ENCODE peak calls at places on chromosomes 6 and 20, in six cellular contexts. F is astrocyte of the cerebellum, O is NCI-H1092, G is body of pancreas, R is H54, B is retina. Q is an unnamed sample.

GRCh38 chr6:82711992-82712788 is 348.6 kb downstream of the TPBG start:
- DNase-seq in F (peak; percentile 71), O (no peak), G (no peak), R (no peak), B (no peak), Q (no peak)

GRCh38 chr6:37561361-37561760 is 61.7 kb upstream of the CCDC167 start:
- DNase-seq in F (no peak), O (no peak), G (no peak), R (no peak), B (no peak), Q (no peak)

GRCh38 chr20:39376788-39377187 is 414.6 kb downstream of the DHX35 start:
- DNase-seq in F (no peak), O (no peak), G (no peak), R (no peak), B (no peak), Q (no peak)

GRCh38 chr6:33417127-33417902 is 592 bp downstream of the CUTA start:
- DNase-seq in F (peak; percentile 41), O (no peak), G (peak; percentile 29), R (peak; percentile 84), B (no peak), Q (peak; percentile 37)

GRCh38 chr6:250676-251075 is 41.6 kb upstream of the DUSP22 start:
- DNase-seq in F (no peak), O (no peak), G (no peak), R (no peak), B (no peak), Q (no peak)

GRCh38 chr20:25032065-25032477 is 25.9 kb downstream of the ACSS1 start:
- DNase-seq in F (no peak), O (no peak), G (no peak), R (no peak), B (no peak), Q (no peak)

GRCh38 chr6:133097208-133097607 is 143.9 kb upstream of the EYA4 start:
- DNase-seq in F (no peak), O (no peak), G (no peak), R (no peak), B (no peak), Q (no peak)

GRCh38 chr20:2816583-2817340 is 598 bp downstream of the TMEM239 start:
- DNase-seq in F (no peak), O (no peak), G (no peak), R (no peak), B (no peak), Q (no peak)

GRCh38 chr20:20561841-20562240 is 150.6 kb downstream of the RALGAPA2 start:
- DNase-seq in F (no peak), O (no peak), G (no peak), R (no peak), B (no peak), Q (no peak)

GRCh38 chr20:45444050-45444449 is 25.5 kb upstream of the WFDC2 start:
- DNase-seq in F (no peak), O (no peak), G (no peak), R (no peak), B (no peak), Q (no peak)

GRCh38 chr6:29720863-29721262 is 2.4 kb upstream of the HLA-F start:
- DNase-seq in F (no peak), O (no peak), G (no peak), R (no peak), B (no peak), Q (no peak)

GRCh38 chr20:63622096-63622495 is 4.8 kb downstream of the GMEB2 start:
- DNase-seq in F (no peak), O (no peak), G (no peak), R (no peak), B (no peak), Q (no peak)

GRCh38 chr6:83152913-83153312 is 40.2 kb downstream of the PGM3 start:
- DNase-seq in F (no peak), O (no peak), G (no peak), R (no peak), B (no peak), Q (no peak)

GRCh38 chr20:5078399-5078958 is 41.3 kb downstream of the PCNA start:
- DNase-seq in F (no peak), O (no peak), G (no peak), R (peak; percentile 72), B (no peak), Q (no peak)

GRCh38 chr6:148997863-148998262 is 251.0 kb downstream of the UST start:
- DNase-seq in F (peak; percentile 68), O (no peak), G (no peak), R (no peak), B (no peak), Q (no peak)

GRCh38 chr6:35449287-35449881 is 2.8 kb upstream of the FANCE start:
- DNase-seq in F (no peak), O (peak; percentile 58), G (peak; percentile 24), R (peak; percentile 72), B (peak; percentile 73), Q (peak; percentile 39)

GRCh38 chr6:36954262-36954931 is at the start of gene PI16:
- DNase-seq in F (no peak), O (no peak), G (no peak), R (no peak), B (no peak), Q (no peak)

GRCh38 chr6:76351275-76351674 is 278.8 kb upstream of the IMPG1 start:
- DNase-seq in F (no peak), O (no peak), G (peak; percentile 36), R (no peak), B (no peak), Q (no peak)

GRCh38 chr20:56195946-56196345 is 52.6 kb upstream of the MC3R start:
- DNase-seq in F (no peak), O (no peak), G (no peak), R (no peak), B (no peak), Q (no peak)

GRCh38 chr6:165220030-165220429 is 89.4 kb downstream of the C6orf118 start:
- DNase-seq in F (no peak), O (no peak), G (no peak), R (no peak), B (peak; percentile 42), Q (no peak)

Q was measured in T1000.